ENCODE peak calls at places on chromosome 14, in ten cellular contexts. S is endodermal cell; D is heart right ventricle; U is CD8-positive, alpha-beta T cell; B is aorta; P is SK-N-SH; V is GM12878; H is mammary epithelial cell; Q is GM23248; I is HCT116. Z is an unnamed sample.
A peak's percentile ranks its signal among the peaks of the same experiment; 100 is the strongest.

GRCh38 chr14:90228478-90228877 is 27.9 kb upstream of the PSMC1 start:
- DNase-seq in S (no peak), D (no peak), U (no peak), B (no peak), P (no peak), V (no peak), H (no peak), Q (no peak), I (no peak), Z (no peak)

GRCh38 chr14:103500148-103500990 is 22.3 kb downstream of the CKB start:
- DNase-seq in S (peak; percentile 95), D (peak; percentile 87), U (peak; percentile 86), B (peak; percentile 92), P (peak; percentile 84), V (no peak), H (peak; percentile 60), Q (peak; percentile 94), I (no peak), Z (peak; percentile 95)

GRCh38 chr14:91286530-91286937 is 42.0 kb upstream of the GPR68 start:
- DNase-seq in S (peak; percentile 95), D (peak; percentile 66), U (peak; percentile 86), B (peak; percentile 78), P (peak; percentile 83), V (peak; percentile 21), H (peak; percentile 64), Q (peak; percentile 78), I (peak; percentile 49), Z (peak; percentile 81)

GRCh38 chr14:103623883-103624482 is 5.0 kb upstream of the KLC1 start:
- DNase-seq in S (no peak), D (peak; percentile 56), U (no peak), B (peak; percentile 69), P (no peak), V (no peak), H (no peak), Q (peak; percentile 43), I (no peak), Z (peak; percentile 66)

GRCh38 chr14:90510208-90510607 is 113.4 kb downstream of the CALM1 start:
- DNase-seq in S (no peak), D (no peak), U (no peak), B (no peak), P (no peak), V (no peak), H (no peak), Q (no peak), I (no peak), Z (peak; percentile 72)

GRCh38 chr14:85273099-85273677 is 256.8 kb upstream of the FLRT2 start:
- DNase-seq in S (no peak), D (no peak), U (no peak), B (no peak), P (no peak), V (no peak), H (no peak), Q (peak; percentile 29), I (no peak), Z (no peak)

GRCh38 chr14:63431466-63431865 is 111.7 kb downstream of the PPP2R5E start:
- DNase-seq in S (no peak), D (no peak), U (no peak), B (no peak), P (no peak), V (no peak), H (no peak), Q (no peak), I (no peak), Z (no peak)

GRCh38 chr14:54333511-54333910 is 63.3 kb upstream of the CDKN3 start:
- DNase-seq in S (no peak), D (no peak), U (no peak), B (no peak), P (no peak), V (no peak), H (no peak), Q (no peak), I (no peak), Z (no peak)

DNA sequence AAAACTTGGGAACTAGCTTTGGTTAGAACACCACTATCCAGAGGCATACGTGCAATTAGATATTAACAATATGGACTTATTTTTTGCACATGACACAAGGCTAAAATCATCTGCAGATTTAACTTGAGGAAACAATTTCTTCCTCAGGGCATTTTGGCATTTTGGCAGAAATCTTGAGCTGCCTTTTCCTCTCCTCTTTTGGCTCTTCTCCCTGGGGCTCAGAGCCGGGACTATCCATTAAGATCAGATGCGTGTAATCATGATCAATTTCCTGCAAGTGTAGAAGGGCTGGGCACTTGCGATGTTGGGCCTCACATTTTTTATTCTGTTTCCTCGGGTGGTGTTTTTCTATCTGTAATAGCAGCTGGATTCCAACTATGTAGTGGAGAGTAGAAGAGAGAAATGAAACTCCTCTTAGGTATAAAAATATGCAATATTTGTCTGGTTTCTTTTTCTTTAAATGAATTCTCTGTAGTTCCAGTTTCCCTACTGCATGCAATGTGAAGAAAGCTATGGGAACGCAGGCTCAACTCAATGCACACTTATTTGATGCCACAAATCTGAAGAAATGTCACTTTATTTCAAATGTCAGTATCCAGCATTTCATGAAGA is 1010.8 kb downstream of the FLRT2 start:
- DNase-seq in S (no peak), D (no peak), U (no peak), B (no peak), P (no peak), V (no peak), H (no peak), Q (no peak), I (no peak), Z (no peak)
- H3K4me3 ChIP-seq in S (no peak overlapping the region), D (no peak overlapping the region), U (no peak overlapping the region), B (no peak overlapping the region), P (no peak overlapping the region), V (no peak overlapping the region), H (no peak overlapping the region), Q (no peak overlapping the region), I (no peak overlapping the region), Z (no peak overlapping the region)

GRCh38 chr14:61188936-61189808 is 92.0 kb downstream of the TMEM30B start:
- DNase-seq in S (peak; percentile 91), D (peak; percentile 57), U (peak; percentile 5), B (peak; percentile 80), P (peak; percentile 73), V (no peak), H (no peak), Q (peak; percentile 91), I (no peak), Z (peak; percentile 69)
- H3K9me3 ChIP-seq in S (no peaks in the 10 kb centered on the region), D (no peaks in the 10 kb centered on the region), U (no peaks in the 10 kb centered on the region), B (no peaks in the 10 kb centered on the region), P (no peaks in the 10 kb centered on the region), V (no peaks in the 10 kb centered on the region), H (no peaks in the 10 kb centered on the region), Q (no peaks in the 10 kb centered on the region), I (no peaks in the 10 kb centered on the region), Z (no peaks in the 10 kb centered on the region)

GRCh38 chr14:34749408-34749807 is 35.0 kb upstream of the CFL2 start:
- DNase-seq in S (no peak), D (no peak), U (no peak), B (no peak), P (no peak), V (no peak), H (no peak), Q (no peak), I (no peak), Z (no peak)

GRCh38 chr14:34750670-34751069 is 36.3 kb upstream of the CFL2 start:
- DNase-seq in S (no peak), D (no peak), U (no peak), B (no peak), P (no peak), V (no peak), H (peak; percentile 25), Q (peak; percentile 79), I (no peak), Z (no peak)

GRCh38 chr14:34750233-34750632 is 35.8 kb upstream of the CFL2 start:
- DNase-seq in S (no peak), D (no peak), U (no peak), B (no peak), P (no peak), V (no peak), H (no peak), Q (no peak), I (no peak), Z (no peak)

GRCh38 chr14:34754687-34755086 is 40.3 kb upstream of the CFL2 start:
- DNase-seq in S (no peak), D (no peak), U (no peak), B (no peak), P (no peak), V (no peak), H (no peak), Q (no peak), I (no peak), Z (no peak)

DNA sequence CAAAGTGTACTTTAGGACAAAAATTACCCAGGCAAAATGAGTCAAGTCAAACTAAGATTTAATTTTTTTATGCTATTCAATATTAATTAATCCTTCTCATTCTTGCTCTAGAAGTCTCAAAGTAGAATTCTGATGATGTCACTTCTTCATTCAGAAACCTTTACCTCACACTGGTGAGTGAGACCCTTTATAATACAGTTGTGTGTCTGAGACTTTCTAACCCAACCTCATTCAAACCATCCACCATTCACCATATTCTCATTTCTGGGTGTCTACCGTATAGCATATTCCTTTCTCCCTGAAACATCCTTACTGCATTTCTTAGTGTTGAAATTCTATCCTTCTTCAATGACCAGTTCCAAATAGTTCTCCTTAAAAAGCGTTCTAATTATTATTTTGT is 40.8 kb upstream of the CFL2 start:
- DNase-seq in S (no peak), D (no peak), U (no peak), B (no peak), P (no peak), V (no peak), H (no peak), Q (no peak), I (no peak), Z (no peak)
- H3K27ac ChIP-seq in S (no peak overlapping the region), D (no peak overlapping the region), U (no peak overlapping the region), B (no peak overlapping the region), P (no peak overlapping the region), V (no peak overlapping the region), H (no peak overlapping the region), Q (no peak overlapping the region), I (no peak overlapping the region), Z (no peak overlapping the region)

GRCh38 chr14:38255673-38256357 is at the start of gene CLEC14A:
- DNase-seq in S (peak; percentile 84), D (peak; percentile 86), U (peak; percentile 5), B (peak; percentile 51), P (no peak), V (no peak), H (no peak), Q (peak; percentile 23), I (no peak), Z (peak; percentile 91)

GRCh38 chr14:38252066-38252710 is 3.7 kb downstream of the CLEC14A start:
- DNase-seq in S (no peak), D (no peak), U (no peak), B (no peak), P (no peak), V (no peak), H (no peak), Q (no peak), I (no peak), Z (no peak)

GRCh38 chr14:38255408-38255672 is 553 bp downstream of the CLEC14A start:
- DNase-seq in S (peak; percentile 84), D (no peak), U (no peak), B (peak; percentile 28), P (no peak), V (no peak), H (no peak), Q (no peak), I (no peak), Z (peak; percentile 23)

GRCh38 chr14:38256358-38256840 is 506 bp upstream of the CLEC14A start:
- DNase-seq in S (no peak), D (peak; percentile 26), U (no peak), B (no peak), P (no peak), V (no peak), H (no peak), Q (no peak), I (no peak), Z (peak; percentile 70)

DNA sequence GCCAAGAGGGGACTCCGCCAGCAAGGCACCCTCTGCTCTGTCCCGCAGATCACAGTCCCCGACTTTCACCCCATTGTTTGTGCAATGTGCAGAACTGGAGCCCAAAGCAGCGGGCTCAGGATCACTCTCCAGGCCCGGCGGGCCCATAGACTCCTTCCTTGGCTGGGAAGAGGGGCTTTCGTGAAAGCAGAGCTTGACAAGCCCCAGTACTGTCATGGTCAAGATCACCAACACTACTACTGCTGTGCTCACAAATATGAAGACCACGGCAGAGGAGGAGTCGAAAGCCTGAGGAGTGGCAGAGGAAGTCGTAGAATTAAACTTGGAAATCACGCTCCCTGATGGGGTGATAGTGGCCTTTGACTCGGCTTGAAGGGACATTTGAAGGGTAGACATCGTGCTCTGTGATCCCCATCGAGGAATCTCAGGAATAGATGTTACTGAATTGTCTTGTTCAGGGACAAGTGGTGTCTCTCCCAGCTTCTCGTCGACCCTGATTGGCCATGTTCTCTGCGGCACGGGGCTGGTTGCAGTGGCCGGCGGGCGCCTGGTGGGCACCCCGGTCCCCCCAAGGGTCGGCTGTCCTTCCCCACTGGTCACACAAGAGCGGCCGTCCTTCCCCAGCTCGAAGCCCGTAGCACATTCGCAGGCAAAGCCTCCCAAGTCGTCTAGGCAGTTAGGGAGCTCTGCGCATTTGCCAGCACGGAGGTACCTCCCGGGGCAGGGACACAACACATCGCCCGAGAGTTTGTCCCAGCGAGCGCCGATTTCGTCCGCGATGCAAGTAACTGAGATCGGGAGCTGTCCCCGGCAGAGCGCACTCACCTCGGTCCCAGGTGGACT is 1.1 kb downstream of the CLEC14A start:
- DNase-seq in S (no peak), D (peak; percentile 25), U (peak; percentile 4), B (peak; percentile 42), P (no peak), V (no peak), H (no peak), Q (peak; percentile 38), I (no peak), Z (peak; percentile 35)
- H3K4me3 ChIP-seq in S (peak overlapping the region; percentile 67), D (peak overlapping the region; percentile 53), U (peak overlapping the region; percentile 54), B (no peak overlapping the region), P (no peak overlapping the region), V (no peak overlapping the region), H (no peak overlapping the region), Q (peak overlapping the region; percentile 63), I (no peak overlapping the region), Z (peak overlapping the region; percentile 60)

Z was measured in right cardiac atrium.